ENCODE peak calls at places on chromosomes 4 and X, in four cellular contexts. J is iris pigment epithelial cell, E is NCI-H345, Y is kidney tubule cell. S is an unnamed sample.

GRCh38 chr4:6957994-6958393 is 48.4 kb downstream of the TBC1D14 start:
- DNase-seq in J (no peak), E (no peak), Y (peak), S (no peak)

GRCh38 chrX:17697191-17697590 is 40.1 kb upstream of the SCML1 start:
- DNase-seq in J (peak), E (no peak), Y (no peak), S (no peak)

GRCh38 chrX:87846956-87847355 is 329.4 kb downstream of the KLHL4 start:
- DNase-seq in J (no peak), E (no peak), Y (no peak), S (no peak)

GRCh38 chrX:40749874-40750273 is 14.5 kb upstream of the MED14 start:
- DNase-seq in J (no peak), E (no peak), Y (peak), S (no peak)

GRCh38 chr4:163335384-163335783 is 3.0 kb upstream of the NPY1R start:
- DNase-seq in J (no peak), E (no peak), Y (no peak), S (no peak)

GRCh38 chrX:119003462-119003861 is 29.0 kb downstream of the LONRF3 start:
- DNase-seq in J (no peak), E (no peak), Y (no peak), S (no peak)

GRCh38 chrX:29662759-29663503 is 552.4 kb upstream of the MAGEB2 start:
- DNase-seq in J (peak), E (no peak), Y (peak), S (no peak)

GRCh38 chr4:134216436-134216835 is 14.8 kb upstream of the PABPC4L start:
- DNase-seq in J (peak), E (no peak), Y (peak), S (no peak)

GRCh38 chr4:23333946-23334878 is 555.6 kb downstream of the PPARGC1A start:
- DNase-seq in J (peak), E (peak), Y (peak), S (no peak)

GRCh38 chr4:27616166-27616565 is 755.5 kb downstream of the STIM2 start:
- DNase-seq in J (peak), E (no peak), Y (peak), S (no peak)

GRCh38 chr4:106806158-106806797 is 229.8 kb downstream of the DKK2 start:
- DNase-seq in J (peak), E (no peak), Y (no peak), S (no peak)

GRCh38 chr4:41361831-41362646 is 105.3 kb downstream of the UCHL1 start:
- DNase-seq in J (peak), E (no peak), Y (peak), S (peak)

GRCh38 chr4:179893967-179894590 is 2349.1 kb upstream of the TENM3 start:
- DNase-seq in J (no peak), E (no peak), Y (no peak), S (no peak)

GRCh38 chrX:132591719-132592275 is 103.0 kb upstream of the MBNL3 start:
- DNase-seq in J (no peak), E (peak), Y (no peak), S (no peak)

GRCh38 chr4:182916483-182917181 is 554 bp downstream of the DCTD start:
- DNase-seq in J (peak), E (peak), Y (peak), S (peak)